ENCODE peak calls at places on chromosomes 13 and 19, in eight cellular contexts. L, D, W, J, B, Z, V and G are unnamed samples.

GRCh38 chr19:40091205-40092129 is 724 bp upstream of the ZNF780A start:
- DNase-seq in Z (no peak), D (no peak), B (no peak), L (no peak), V (no peak), J (no peak), W (no peak), G (no peak)

GRCh38 chr13:76737526-76737925 is 148.7 kb downstream of the KCTD12 start:
- DNase-seq in B (no peak), Z (no peak), W (no peak), D (no peak), L (no peak), J (no peak), V (no peak), G (no peak)

GRCh38 chr19:5108123-5108613 is 139.3 kb downstream of the KDM4B start:
- DNase-seq in B (no peak), Z (no peak), W (no peak), D (no peak), L (no peak), J (no peak), V (no peak), G (no peak)

GRCh38 chr13:99003851-99004471 is 26.1 kb upstream of the DOCK9 start:
- DNase-seq in D (no peak), V (no peak), L (no peak), Z (no peak), J (no peak), W (no peak), B (no peak), G (no peak)

GRCh38 chr13:32229443-32229842 is 85.7 kb downstream of the ZAR1L start:
- DNase-seq in B (no peak), J (no peak), V (no peak), W (no peak), D (no peak), Z (peak), L (peak), G (no peak)

GRCh38 chr13:74068471-74068870 is 65.7 kb downstream of the KLF12 start:
- DNase-seq in V (no peak), Z (no peak), W (no peak), B (no peak), D (no peak), J (no peak), L (no peak), G (no peak)

GRCh38 chr13:67855837-67856238 is 625.7 kb upstream of the PCDH9 start:
- DNase-seq in W (no peak), D (no peak), V (no peak), L (no peak), B (no peak), Z (peak), J (no peak), G (no peak)

GRCh38 chr13:50130686-50131051 is 115.4 kb downstream of the KCNRG start:
- DNase-seq in W (peak), B (no peak), Z (no peak), D (peak), L (peak), V (peak), J (no peak), G (no peak)

GRCh38 chr13:35455022-35455421 is 21.5 kb downstream of the MAB21L1 start:
- DNase-seq in D (no peak), L (no peak), V (no peak), W (no peak), B (no peak), Z (no peak), J (no peak), G (no peak)

GRCh38 chr13:23348270-23349126 is 85.0 kb downstream of the SACS start:
- DNase-seq in J (no peak), W (no peak), Z (no peak), L (no peak), B (no peak), D (peak), V (peak), G (no peak)

GRCh38 chr13:32037471-32037870 is 5.9 kb downstream of the FRY start:
- DNase-seq in W (no peak), Z (no peak), L (no peak), D (no peak), J (no peak), B (no peak), V (no peak), G (no peak)

GRCh38 chr13:48562296-48563066 is 29.6 kb upstream of the RCBTB2 start:
- DNase-seq in Z (peak), B (no peak), W (peak), J (no peak), V (no peak), L (no peak), D (no peak), G (no peak)

GRCh38 chr19:28488006-28488405 is 724.9 kb downstream of the UQCRFS1 start:
- DNase-seq in Z (no peak), L (no peak), D (no peak), W (no peak), J (no peak), V (no peak), B (no peak), G (no peak)

GRCh38 chr13:114151565-114152284 is 19.3 kb upstream of the RASA3 start:
- DNase-seq in W (peak), L (no peak), J (no peak), D (no peak), B (no peak), Z (no peak), V (peak), G (no peak)

GRCh38 chr13:98189841-98190505 is 12.9 kb upstream of the RNF113B start:
- DNase-seq in W (peak), J (peak), V (no peak), Z (peak), L (no peak), D (no peak), B (no peak), G (no peak)

GRCh38 chr19:10699650-10700335 is 1.4 kb upstream of the QTRT1 start:
- DNase-seq in W (peak), V (peak), J (peak), B (no peak), D (peak), L (peak), Z (peak), G (no peak)

GRCh38 chr13:39952244-39953233 is 297.1 kb downstream of the COG6 start:
- DNase-seq in L (peak), Z (peak), W (no peak), J (no peak), B (no peak), D (peak), V (peak), G (no peak)

GRCh38 chr13:43558942-43559341 is 227.8 kb downstream of the ENOX1 start:
- DNase-seq in W (no peak), L (no peak), B (no peak), Z (no peak), D (no peak), J (no peak), V (peak), G (no peak)

GRCh38 chr13:94783489-94783888 is 71.1 kb upstream of the SOX21 start:
- DNase-seq in Z (no peak), B (no peak), J (no peak), W (no peak), V (no peak), D (no peak), L (no peak), G (no peak)

GRCh38 chr13:48797127-48797526 is 143.4 kb downstream of the CYSLTR2 start:
- DNase-seq in B (no peak), L (no peak), D (no peak), Z (no peak), V (no peak), W (no peak), J (no peak), G (no peak)

GRCh38 chr13:99256709-99257108 is 1.5 kb downstream of the GPR18 start:
- DNase-seq in Z (peak), B (no peak), W (peak), V (peak), D (peak), J (no peak), L (peak), G (peak)

GRCh38 chr13:80115616-80116015 is 225.3 kb downstream of the SPRY2 start:
- DNase-seq in J (no peak), V (no peak), D (no peak), L (no peak), W (no peak), B (no peak), Z (no peak), G (no peak)

GRCh38 chr19:54373781-54374266 is 9.1 kb upstream of the LAIR1 start:
- DNase-seq in B (no peak), V (no peak), W (peak), L (no peak), D (no peak), Z (no peak), J (no peak), G (no peak)

GRCh38 chr13:24267283-24267682 is 42.1 kb upstream of the C1QTNF9 start:
- DNase-seq in J (no peak), B (no peak), W (no peak), L (no peak), V (no peak), Z (no peak), D (peak), G (no peak)

GRCh38 chr13:108200781-108201398 is 14.4 kb downstream of the LIG4 start:
- DNase-seq in B (no peak), L (peak), J (no peak), Z (peak), D (peak), V (peak), W (no peak), G (no peak)

GRCh38 chr13:50955212-50955611 is 45.6 kb downstream of the RNASEH2B start:
- DNase-seq in W (no peak), Z (no peak), D (no peak), B (no peak), L (no peak), V (no peak), J (no peak), G (no peak)

GRCh38 chr19:42764836-42765235 is 642 bp downstream of the PSG8 start:
- DNase-seq in L (no peak), J (no peak), Z (no peak), V (no peak), D (no peak), W (no peak), B (no peak), G (no peak)

GRCh38 chr19:56491399-56491798 is 14.3 kb upstream of the ZNF667 start:
- DNase-seq in L (peak), W (no peak), Z (peak), B (no peak), J (no peak), V (no peak), D (peak), G (no peak)

GRCh38 chr13:39311619-39312018 is 273.4 kb downstream of the NHLRC3 start:
- DNase-seq in J (no peak), W (no peak), B (no peak), D (peak), L (no peak), Z (peak), V (peak), G (no peak)

GRCh38 chr19:5154129-5154798 is 185.4 kb downstream of the KDM4B start:
- DNase-seq in V (no peak), J (peak), Z (no peak), D (peak), L (no peak), B (no peak), W (peak), G (no peak)

GRCh38 chr19:4327252-4327876 is 11.3 kb downstream of the STAP2 start:
- DNase-seq in J (peak), V (peak), W (peak), B (peak), Z (no peak), D (peak), L (peak), G (no peak)

GRCh38 chr19:30757836-30758617 is 385.8 kb downstream of the ZNF536 start:
- DNase-seq in Z (no peak), W (no peak), J (peak), B (no peak), V (no peak), D (no peak), L (no peak), G (no peak)

GRCh38 chr19:10796653-10797052 is 39.4 kb downstream of the TMED1 start:
- DNase-seq in Z (no peak), V (no peak), W (no peak), B (no peak), J (no peak), D (no peak), L (no peak), G (no peak)

GRCh38 chr19:55603581-55604292 is 1.7 kb upstream of the ZNF865 start:
- DNase-seq in J (no peak), D (no peak), L (no peak), W (no peak), Z (no peak), V (no peak), B (no peak), G (no peak)

GRCh38 chr13:75946746-75947397 is 310.7 kb downstream of the LMO7 start:
- DNase-seq in D (no peak), V (no peak), L (no peak), Z (no peak), B (no peak), J (no peak), W (no peak), G (no peak)

GRCh38 chr13:43289458-43290255 is 266.3 kb downstream of the DNAJC15 start:
- DNase-seq in Z (peak), V (no peak), B (no peak), D (peak), L (peak), J (no peak), W (no peak), G (no peak)

GRCh38 chr13:111630411-111630810 is 310.0 kb downstream of the TEX29 start:
- DNase-seq in V (no peak), J (no peak), W (no peak), B (no peak), D (no peak), Z (no peak), L (no peak), G (no peak)

GRCh38 chr13:87666826-87667225 is 4.3 kb upstream of the SLITRK5 start:
- DNase-seq in W (no peak), B (no peak), D (no peak), Z (no peak), J (no peak), V (peak), L (no peak), G (no peak)

GRCh38 chr13:41651413-41652068 is 194.2 kb downstream of the RGCC start:
- DNase-seq in W (peak), B (no peak), V (no peak), Z (no peak), L (no peak), J (no peak), D (peak), G (no peak)

GRCh38 chr13:41650706-41651105 is 193.4 kb downstream of the RGCC start:
- DNase-seq in V (no peak), D (no peak), Z (no peak), J (no peak), B (no peak), W (no peak), L (no peak), G (no peak)

GRCh38 chr13:41652735-41653361 is 195.5 kb downstream of the RGCC start:
- DNase-seq in W (peak), J (no peak), B (no peak), Z (no peak), V (peak), L (peak), D (peak), G (no peak)

GRCh38 chr13:41648314-41648935 is 191.1 kb downstream of the RGCC start:
- DNase-seq in B (no peak), J (no peak), W (no peak), Z (peak), L (peak), D (peak), V (no peak), G (no peak)

DNA sequence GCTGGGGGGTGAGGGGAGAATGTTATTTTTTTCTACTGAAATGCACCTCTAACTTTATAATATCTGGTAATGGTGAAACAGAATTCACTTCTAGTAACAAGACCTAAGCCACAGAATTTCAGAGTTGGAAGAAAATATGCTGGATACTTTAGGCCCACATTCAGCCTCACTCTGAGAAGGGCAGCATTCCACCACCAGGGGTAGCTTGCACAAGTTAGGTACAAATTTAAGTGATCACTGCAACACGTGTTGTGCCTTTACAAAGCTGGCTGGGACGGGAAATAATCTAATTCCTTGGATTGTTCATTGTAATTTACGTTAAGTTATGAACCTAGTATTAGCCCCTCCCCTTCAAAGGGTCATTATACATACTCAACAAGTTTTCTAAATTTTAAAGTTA is 192.3 kb downstream of the RGCC start:
- DNase-seq in J (no peak), Z (no peak), V (peak), W (no peak), D (peak), B (no peak), L (peak), G (no peak)
- TF ChIP-seq CTCF in J (no peak), Z (peak), V (peak), W (peak), D (peak), B (no peak), L (peak), G (peak)

GRCh38 chr19:38210458-38210987 is 13.5 kb downstream of the DPF1 start:
- DNase-seq in Z (no peak), B (no peak), W (no peak), L (peak), D (no peak), J (peak), V (peak), G (no peak)
- H3K4me3 ChIP-seq in Z (no peak), B (peak), W (no peak), L (no peak), D (no peak), J (no peak), V (no peak), G (no peak)

DNA sequence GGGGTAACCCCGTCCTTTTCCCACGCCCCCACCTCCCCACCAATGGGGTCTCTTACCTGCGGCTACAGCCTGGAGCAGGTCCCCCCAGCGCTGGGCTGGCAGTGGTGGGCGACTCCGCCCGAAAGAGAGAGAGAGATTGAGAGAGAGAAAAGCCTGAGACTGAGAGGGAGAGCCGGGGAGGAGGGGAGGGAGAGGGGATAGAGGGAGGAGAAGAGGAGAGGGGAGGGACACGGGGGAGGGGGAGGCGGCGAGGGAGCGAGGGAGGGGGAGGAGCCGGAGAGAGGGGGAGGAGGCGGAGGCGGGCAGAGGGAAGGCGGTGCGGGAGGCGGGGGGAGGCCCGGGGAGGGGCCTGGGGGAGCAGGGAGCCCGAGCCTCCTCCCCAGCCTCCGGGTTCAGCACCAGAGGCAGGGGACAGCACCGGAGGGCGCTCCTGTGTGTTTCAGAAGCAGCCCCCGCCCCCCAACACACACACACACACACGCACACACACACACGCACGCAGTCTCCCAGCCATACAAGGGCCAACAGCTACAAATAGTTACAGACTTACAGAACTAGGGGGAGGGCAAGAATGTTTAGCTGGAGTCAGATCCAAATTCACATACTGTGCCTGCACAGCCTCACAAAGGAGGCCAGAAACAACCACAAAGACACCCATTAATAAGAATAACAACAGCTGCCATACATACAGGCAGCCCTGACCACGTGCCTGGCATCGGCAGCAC is at the start of gene SLC8A2:
- DNase-seq in J (no peak), W (peak), B (no peak), V (peak), D (peak), L (peak), Z (peak), G (peak)
- TF ChIP-seq CTCF in J (no peak), W (no peak), B (no peak), V (no peak), D (no peak), L (no peak), Z (no peak), G (no peak)

GRCh38 chr19:33530842-33531241 is 9.3 kb upstream of the PEPD start:
- DNase-seq in V (no peak), Z (no peak), B (no peak), W (no peak), L (no peak), D (no peak), J (no peak), G (no peak)

GRCh38 chr19:33529094-33529676 is 7.6 kb upstream of the PEPD start:
- DNase-seq in J (no peak), D (no peak), W (no peak), V (no peak), Z (no peak), L (no peak), B (no peak), G (no peak)

GRCh38 chr19:33532859-33533455 is 11.4 kb upstream of the PEPD start:
- DNase-seq in Z (no peak), L (no peak), W (no peak), B (no peak), D (no peak), J (no peak), V (no peak), G (no peak)

GRCh38 chr19:33530261-33530660 is 8.7 kb upstream of the PEPD start:
- DNase-seq in L (no peak), W (no peak), B (no peak), Z (no peak), D (no peak), V (no peak), J (no peak), G (no peak)

DNA sequence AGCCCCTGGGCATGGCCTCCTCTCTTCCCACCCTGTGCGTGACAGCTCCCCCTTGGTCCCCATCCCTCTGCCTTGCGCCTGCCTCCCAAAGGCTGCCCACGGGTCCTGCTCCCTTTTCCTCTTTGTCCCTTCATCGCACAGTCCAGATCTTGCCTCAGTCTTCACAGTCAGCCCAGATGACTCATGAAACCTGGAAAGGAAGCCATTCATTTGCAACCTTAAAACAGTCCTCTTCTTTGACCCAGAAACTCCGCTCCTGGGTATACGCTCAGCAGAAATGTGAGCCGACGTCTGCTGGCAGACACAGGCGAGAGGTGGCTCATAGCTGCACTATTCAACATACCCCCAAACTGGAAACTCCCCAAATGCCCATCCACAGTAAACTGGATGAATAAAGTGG is 13.6 kb upstream of the PEPD start:
- DNase-seq in L (peak), V (no peak), W (no peak), D (peak), B (no peak), J (no peak), Z (peak), G (peak)
- H3K4me3 ChIP-seq in L (no peak), V (no peak), W (no peak), D (no peak), B (no peak), J (no peak), Z (no peak), G (no peak)

DNA sequence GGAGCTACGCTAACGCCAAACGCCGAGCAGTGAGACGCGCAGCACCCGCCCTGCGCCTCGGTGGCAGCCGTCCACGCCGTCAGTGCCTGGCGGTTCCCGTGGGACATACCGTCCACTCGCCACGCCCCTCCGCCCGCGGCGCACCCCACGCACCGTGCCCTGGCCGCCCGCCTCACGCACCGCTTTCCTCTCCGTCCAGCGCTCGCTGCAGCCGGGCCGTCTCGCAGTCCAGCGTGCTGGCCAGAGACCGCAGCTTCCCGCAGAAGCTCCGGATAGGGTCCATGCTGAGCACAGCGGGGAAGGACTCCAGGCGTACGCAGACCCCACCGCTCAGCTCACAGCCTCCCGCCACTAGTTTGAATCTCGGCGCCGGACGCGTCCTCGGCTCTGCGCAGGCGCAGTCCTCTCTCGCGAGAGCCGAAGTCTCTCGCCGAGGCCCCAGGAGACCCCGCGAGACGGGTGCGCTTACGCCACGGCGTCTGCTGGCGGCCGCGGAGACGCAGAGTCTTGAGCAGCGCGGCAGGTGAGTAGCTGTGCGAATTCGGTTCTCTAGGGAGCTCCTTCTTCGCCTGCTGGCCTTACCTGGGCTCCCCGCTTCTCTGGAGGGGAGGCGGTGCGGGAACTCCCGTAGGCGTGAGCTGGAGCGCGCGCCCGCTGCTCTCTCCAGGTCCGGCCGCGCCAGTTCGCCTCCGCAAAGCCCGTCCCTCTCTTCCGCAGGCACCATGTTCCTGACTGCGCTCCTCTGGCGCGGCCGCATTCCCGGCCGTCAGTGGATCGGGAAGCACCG is at the start of the genes MRPL57 and SKA3:
- DNase-seq in W (peak), B (peak), V (peak), Z (peak), D (peak), J (peak), L (peak), G (peak)
- TF ChIP-seq CTCF in W (no peak), B (peak), V (no peak), Z (no peak), D (peak), J (no peak), L (no peak), G (no peak)